ENCODE peak calls at places on chromosomes 11 and 22, in six cellular contexts. One of them, this sample, is unnamed.

GRCh38 chr11:35994421-35994820 is 50.6 kb downstream of the LDLRAD3 start:
- DNase-seq in K562: no peak
- DNase-seq in epithelial cell of proximal tubule: no peak
- DNase-seq in sigmoid colon: no peak
- DNase-seq in lower leg skin: no peak
- DNase-seq in cardiac fibroblast: no peak
- DNase-seq in this sample: no peak

GRCh38 chr22:20131593-20131855 is at the start of gene ZDHHC8:
- DNase-seq in K562: peak; percentile 97
- DNase-seq in sigmoid colon: no peak
- DNase-seq in lower leg skin: no peak
- DNase-seq in cardiac fibroblast: no peak
- DNase-seq in epithelial cell of proximal tubule: no peak
- DNase-seq in this sample: peak; percentile 42

GRCh38 chr11:60169264-60169915 is 13.5 kb downstream of the MS4A6A start:
- DNase-seq in lower leg skin: peak; percentile 33
- DNase-seq in epithelial cell of proximal tubule: peak; percentile 42
- DNase-seq in sigmoid colon: no peak
- DNase-seq in cardiac fibroblast: peak; percentile 58
- DNase-seq in K562: no peak
- DNase-seq in this sample: peak; percentile 54

GRCh38 chr11:31417357-31417756 is 47.7 kb downstream of the DNAJC24 start:
- DNase-seq in K562: no peak
- DNase-seq in sigmoid colon: no peak
- DNase-seq in lower leg skin: no peak
- DNase-seq in cardiac fibroblast: no peak
- DNase-seq in epithelial cell of proximal tubule: no peak
- DNase-seq in this sample: no peak

GRCh38 chr11:117554601-117555333 is 227.1 kb downstream of the CEP164 start:
- DNase-seq in sigmoid colon: no peak
- DNase-seq in K562: no peak
- DNase-seq in lower leg skin: no peak
- DNase-seq in epithelial cell of proximal tubule: no peak
- DNase-seq in cardiac fibroblast: no peak
- DNase-seq in this sample: no peak

GRCh38 chr11:128894685-128895084 is 3.5 kb downstream of the KCNJ5 start:
- DNase-seq in cardiac fibroblast: no peak
- DNase-seq in sigmoid colon: peak; percentile 53
- DNase-seq in lower leg skin: no peak
- DNase-seq in epithelial cell of proximal tubule: no peak
- DNase-seq in K562: no peak
- DNase-seq in this sample: no peak

GRCh38 chr22:45852826-45853225 is 124.1 kb downstream of the WNT7B start:
- DNase-seq in K562: no peak
- DNase-seq in lower leg skin: no peak
- DNase-seq in cardiac fibroblast: no peak
- DNase-seq in epithelial cell of proximal tubule: no peak
- DNase-seq in sigmoid colon: no peak
- DNase-seq in this sample: no peak

GRCh38 chr11:128678017-128678416 is 15.9 kb upstream of the FLI1 start:
- DNase-seq in K562: no peak
- DNase-seq in cardiac fibroblast: no peak
- DNase-seq in lower leg skin: no peak
- DNase-seq in epithelial cell of proximal tubule: no peak
- DNase-seq in sigmoid colon: no peak
- DNase-seq in this sample: no peak

GRCh38 chr11:19565639-19566038 is 147.0 kb upstream of the NAV2 start:
- DNase-seq in cardiac fibroblast: no peak
- DNase-seq in sigmoid colon: no peak
- DNase-seq in epithelial cell of proximal tubule: no peak
- DNase-seq in lower leg skin: no peak
- DNase-seq in K562: no peak
- DNase-seq in this sample: no peak

GRCh38 chr11:69812256-69812655 is 7.0 kb downstream of the FGF3 start:
- DNase-seq in cardiac fibroblast: no peak
- DNase-seq in sigmoid colon: no peak
- DNase-seq in epithelial cell of proximal tubule: no peak
- DNase-seq in lower leg skin: no peak
- DNase-seq in K562: no peak
- DNase-seq in this sample: no peak

GRCh38 chr11:88175004-88175706 is at the start of gene RAB38:
- DNase-seq in K562: peak; percentile 26
- DNase-seq in cardiac fibroblast: no peak
- DNase-seq in epithelial cell of proximal tubule: no peak
- DNase-seq in lower leg skin: peak; percentile 26
- DNase-seq in sigmoid colon: peak; percentile 70
- DNase-seq in this sample: peak; percentile 59

GRCh38 chr11:114183041-114183511 is 113.1 kb upstream of the NNMT start:
- DNase-seq in epithelial cell of proximal tubule: no peak
- DNase-seq in lower leg skin: no peak
- DNase-seq in sigmoid colon: peak; percentile 93
- DNase-seq in K562: peak; percentile 29
- DNase-seq in cardiac fibroblast: no peak
- DNase-seq in this sample: no peak

GRCh38 chr11:20397281-20397680 is 9.8 kb downstream of the PRMT3 start:
- DNase-seq in K562: peak; percentile 16
- DNase-seq in lower leg skin: no peak
- DNase-seq in cardiac fibroblast: peak; percentile 74
- DNase-seq in epithelial cell of proximal tubule: peak; percentile 30
- DNase-seq in sigmoid colon: no peak
- DNase-seq in this sample: peak; percentile 57

GRCh38 chr22:30830907-30831306 is 136.2 kb downstream of the OSBP2 start:
- DNase-seq in cardiac fibroblast: peak; percentile 98
- DNase-seq in epithelial cell of proximal tubule: peak; percentile 52
- DNase-seq in lower leg skin: peak; percentile 74
- DNase-seq in sigmoid colon: no peak
- DNase-seq in K562: no peak
- DNase-seq in this sample: no peak

GRCh38 chr11:46290598-46291309 is 13.3 kb downstream of the CREB3L1 start:
- DNase-seq in K562: peak; percentile 91
- DNase-seq in lower leg skin: peak; percentile 90
- DNase-seq in epithelial cell of proximal tubule: peak; percentile 32
- DNase-seq in sigmoid colon: peak; percentile 97
- DNase-seq in cardiac fibroblast: peak; percentile 98
- DNase-seq in this sample: no peak
- H3K4me3 ChIP-seq in K562: no peak overlapping the region
- H3K4me3 ChIP-seq in lower leg skin: no peak overlapping the region
- H3K4me3 ChIP-seq in epithelial cell of proximal tubule: no peak overlapping the region
- H3K4me3 ChIP-seq in sigmoid colon: no peak overlapping the region
- H3K4me3 ChIP-seq in cardiac fibroblast: no peak overlapping the region
- H3K4me3 ChIP-seq in this sample: no peak overlapping the region

GRCh38 chr11:18192988-18193387 is 20.4 kb downstream of the MRGPRX4 start:
- DNase-seq in epithelial cell of proximal tubule: no peak
- DNase-seq in sigmoid colon: no peak
- DNase-seq in lower leg skin: no peak
- DNase-seq in cardiac fibroblast: no peak
- DNase-seq in K562: no peak
- DNase-seq in this sample: peak; percentile 50
- TF ChIP-seq CTCF in epithelial cell of proximal tubule: no peak
- TF ChIP-seq CTCF in sigmoid colon: no peak
- TF ChIP-seq CTCF in lower leg skin: no peak
- TF ChIP-seq CTCF in cardiac fibroblast: no peak
- TF ChIP-seq CTCF in K562: no peak
- TF ChIP-seq CTCF in this sample: no peak

GRCh38 chr11:230431-230830 is 5.7 kb downstream of the SIRT3 start:
- DNase-seq in lower leg skin: no peak
- DNase-seq in sigmoid colon: peak; percentile 27
- DNase-seq in cardiac fibroblast: no peak
- DNase-seq in epithelial cell of proximal tubule: no peak
- DNase-seq in K562: no peak
- DNase-seq in this sample: no peak
- H3K4me3 ChIP-seq in lower leg skin: no peak overlapping the region
- H3K4me3 ChIP-seq in sigmoid colon: no peak overlapping the region
- H3K4me3 ChIP-seq in cardiac fibroblast: no peak overlapping the region
- H3K4me3 ChIP-seq in epithelial cell of proximal tubule: no peak overlapping the region
- H3K4me3 ChIP-seq in K562: no peak overlapping the region
- H3K4me3 ChIP-seq in this sample: no peak overlapping the region

GRCh38 chr11:76669901-76670474 is 559 bp downstream of the LRRC32 start:
- DNase-seq in K562: no peak
- DNase-seq in lower leg skin: peak; percentile 48
- DNase-seq in cardiac fibroblast: peak; percentile 91
- DNase-seq in sigmoid colon: peak; percentile 74
- DNase-seq in epithelial cell of proximal tubule: peak; percentile 35
- DNase-seq in this sample: no peak

GRCh38 chr11:76671236-76671590 is 666 bp upstream of the LRRC32 start:
- DNase-seq in epithelial cell of proximal tubule: no peak
- DNase-seq in K562: no peak
- DNase-seq in sigmoid colon: no peak
- DNase-seq in cardiac fibroblast: no peak
- DNase-seq in lower leg skin: no peak
- DNase-seq in this sample: no peak

GRCh38 chr11:76672431-76673163 is 2.0 kb upstream of the LRRC32 start:
- DNase-seq in K562: no peak
- DNase-seq in lower leg skin: no peak
- DNase-seq in cardiac fibroblast: no peak
- DNase-seq in sigmoid colon: no peak
- DNase-seq in epithelial cell of proximal tubule: no peak
- DNase-seq in this sample: peak; percentile 85

GRCh38 chr11:76671626-76672309 is 1.2 kb upstream of the LRRC32 start:
- DNase-seq in epithelial cell of proximal tubule: no peak
- DNase-seq in sigmoid colon: no peak
- DNase-seq in cardiac fibroblast: no peak
- DNase-seq in lower leg skin: no peak
- DNase-seq in K562: no peak
- DNase-seq in this sample: no peak

DNA sequence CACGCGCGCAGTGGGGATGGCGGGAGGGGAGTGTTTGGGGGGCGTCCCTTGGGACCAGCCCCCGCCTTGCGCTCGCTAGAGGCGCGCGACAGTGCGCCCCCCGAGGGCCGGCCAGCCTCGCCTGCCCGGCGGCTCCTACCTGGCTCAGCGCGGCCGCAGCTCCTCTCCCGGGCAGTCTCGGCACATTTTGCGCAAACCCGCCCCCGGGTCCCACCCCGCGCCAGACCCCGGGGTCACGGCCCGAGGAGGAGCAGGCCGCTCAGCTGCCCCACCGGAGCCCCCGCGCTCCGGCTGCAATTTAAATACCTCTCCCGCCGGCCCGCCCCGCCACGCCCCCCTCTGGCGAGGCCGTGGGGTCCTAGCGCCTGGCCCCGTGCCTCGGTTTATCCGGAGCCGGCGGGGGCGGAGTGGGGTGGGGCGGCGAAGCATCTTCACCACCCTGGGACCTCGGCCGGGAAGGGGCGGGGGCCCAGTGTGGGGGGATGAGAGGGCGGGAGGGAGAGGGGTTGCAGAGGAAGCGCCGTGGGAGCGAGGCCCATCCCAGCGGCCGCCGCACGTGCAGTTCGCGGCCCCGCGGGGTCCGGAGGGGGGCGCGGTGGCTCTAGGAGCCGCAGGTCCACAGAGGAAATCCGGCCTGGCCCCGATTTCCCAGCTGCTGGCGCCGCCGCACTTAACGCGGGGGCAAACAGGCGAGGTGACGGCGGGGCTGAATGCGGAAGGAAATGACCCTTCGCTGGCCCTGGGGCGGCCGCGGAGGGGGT is at the start of gene LRRC32:
- DNase-seq in epithelial cell of proximal tubule: no peak
- DNase-seq in lower leg skin: no peak
- DNase-seq in sigmoid colon: peak; percentile 77
- DNase-seq in cardiac fibroblast: peak; percentile 26
- DNase-seq in K562: peak; percentile 84
- DNase-seq in this sample: peak; percentile 46
- TF ChIP-seq CTCF in epithelial cell of proximal tubule: no peak
- TF ChIP-seq CTCF in lower leg skin: no peak
- TF ChIP-seq CTCF in sigmoid colon: no peak
- TF ChIP-seq CTCF in cardiac fibroblast: no peak
- TF ChIP-seq CTCF in K562: no peak
- TF ChIP-seq CTCF in this sample: no peak

DNA sequence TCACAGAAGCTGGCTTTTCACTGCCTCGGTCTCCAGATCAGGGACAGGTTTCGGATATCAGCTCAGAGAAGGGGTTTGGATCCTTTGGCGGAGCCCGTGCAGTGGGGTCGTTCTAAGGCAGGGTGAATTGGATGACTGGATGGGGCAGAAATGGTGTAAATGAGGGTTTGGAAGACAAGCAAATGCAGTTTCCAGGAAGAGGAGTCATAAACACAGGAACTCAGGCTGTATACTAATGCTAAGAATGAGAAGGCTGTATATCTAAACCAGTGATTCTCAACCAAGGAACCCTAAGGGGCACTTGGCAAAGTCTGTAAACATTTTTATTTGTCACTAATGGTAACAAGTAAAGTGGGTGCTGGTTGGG is 896.5 kb downstream of the KCNA4 start:
- DNase-seq in cardiac fibroblast: no peak
- DNase-seq in lower leg skin: no peak
- DNase-seq in sigmoid colon: no peak
- DNase-seq in epithelial cell of proximal tubule: no peak
- DNase-seq in K562: no peak
- DNase-seq in this sample: no peak
- H3K4me3 ChIP-seq in cardiac fibroblast: no peak overlapping the region
- H3K4me3 ChIP-seq in lower leg skin: no peak overlapping the region
- H3K4me3 ChIP-seq in sigmoid colon: no peak overlapping the region
- H3K4me3 ChIP-seq in epithelial cell of proximal tubule: no peak overlapping the region
- H3K4me3 ChIP-seq in K562: no peak overlapping the region
- H3K4me3 ChIP-seq in this sample: no peak overlapping the region

DNA sequence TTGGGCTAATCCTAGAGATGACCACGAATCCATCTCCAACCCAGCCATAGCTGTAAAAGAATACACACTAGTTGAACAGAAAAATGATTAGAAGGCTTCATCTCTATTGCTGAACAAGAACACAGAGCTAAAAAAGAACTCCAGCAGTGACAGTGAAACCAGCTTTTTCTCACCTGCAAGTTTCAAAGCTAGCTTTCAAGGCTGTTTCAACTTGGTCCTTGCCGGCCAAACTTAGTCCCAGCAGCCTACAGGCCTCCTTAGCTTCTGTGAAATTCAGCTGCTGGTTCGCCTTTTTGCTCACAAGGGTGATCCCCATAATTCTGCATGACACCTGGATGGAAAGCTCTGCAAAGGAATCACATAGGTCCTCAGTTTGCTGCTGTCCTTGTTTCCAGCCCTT is 4.4 kb downstream of the LYVE1 start:
- DNase-seq in K562: no peak
- DNase-seq in sigmoid colon: no peak
- DNase-seq in lower leg skin: no peak
- DNase-seq in epithelial cell of proximal tubule: no peak
- DNase-seq in cardiac fibroblast: no peak
- DNase-seq in this sample: peak; percentile 12
- TF ChIP-seq CTCF in K562: no peak
- TF ChIP-seq CTCF in sigmoid colon: no peak
- TF ChIP-seq CTCF in lower leg skin: no peak
- TF ChIP-seq CTCF in epithelial cell of proximal tubule: no peak
- TF ChIP-seq CTCF in cardiac fibroblast: no peak
- TF ChIP-seq CTCF in this sample: no peak

This sample was measured in GM12865.